ENCODE peak calls at places on chromosomes 5 and 9, in four cellular contexts. O is LNCaP clone FGC, R is PC-3, C is PC-9. F is an unnamed sample.

GRCh38 chr9:129850821-129851540 is 15.7 kb downstream of the USP20 start:
- DNase-seq in O (no peak), R (no peak), C (no peak), F (no peak)

GRCh38 chr5:20276959-20277263 is 288.9 kb upstream of the CDH18 start:
- DNase-seq in O (no peak), R (no peak), C (no peak), F (no peak)

GRCh38 chr9:134624827-134625181 is 16.8 kb upstream of the COL5A1 start:
- DNase-seq in O (no peak), R (peak), C (no peak), F (peak)

GRCh38 chr5:110853267-110853666 is 114.5 kb downstream of the SLC25A46 start:
- DNase-seq in O (no peak), R (peak), C (peak), F (peak)

GRCh38 chr9:94911986-94912635 is 185.6 kb downstream of the AOPEP start:
- DNase-seq in O (no peak), R (no peak), C (peak), F (no peak)

GRCh38 chr9:121637441-121638222 is 13.8 kb upstream of the DAB2IP start:
- DNase-seq in O (no peak), R (peak), C (no peak), F (peak)

GRCh38 chr9:125477089-125477544 is 215.5 kb downstream of the GAPVD1 start:
- DNase-seq in O (no peak), R (no peak), C (no peak), F (no peak)

GRCh38 chr9:133106511-133107244 is 14.4 kb downstream of the RALGDS start:
- DNase-seq in O (no peak), R (no peak), C (no peak), F (no peak)

GRCh38 chr5:66741394-66741793 is 145.2 kb downstream of the MAST4 start:
- DNase-seq in O (peak), R (peak), C (no peak), F (no peak)

GRCh38 chr9:136149853-136150252 is 31.2 kb upstream of the TMEM250 start:
- DNase-seq in O (no peak), R (no peak), C (no peak), F (no peak)

GRCh38 chr9:108551030-108551964 is 304.5 kb downstream of the ACTL7B start:
- DNase-seq in O (no peak), R (peak), C (peak), F (peak)

GRCh38 chr5:16411741-16412455 is 53.7 kb downstream of the ZNF622 start:
- DNase-seq in O (no peak), R (peak), C (peak), F (no peak)

GRCh38 chr9:136203406-136204085 is 1.4 kb downstream of the LHX3 start:
- DNase-seq in O (no peak), R (no peak), C (no peak), F (no peak)

DNA sequence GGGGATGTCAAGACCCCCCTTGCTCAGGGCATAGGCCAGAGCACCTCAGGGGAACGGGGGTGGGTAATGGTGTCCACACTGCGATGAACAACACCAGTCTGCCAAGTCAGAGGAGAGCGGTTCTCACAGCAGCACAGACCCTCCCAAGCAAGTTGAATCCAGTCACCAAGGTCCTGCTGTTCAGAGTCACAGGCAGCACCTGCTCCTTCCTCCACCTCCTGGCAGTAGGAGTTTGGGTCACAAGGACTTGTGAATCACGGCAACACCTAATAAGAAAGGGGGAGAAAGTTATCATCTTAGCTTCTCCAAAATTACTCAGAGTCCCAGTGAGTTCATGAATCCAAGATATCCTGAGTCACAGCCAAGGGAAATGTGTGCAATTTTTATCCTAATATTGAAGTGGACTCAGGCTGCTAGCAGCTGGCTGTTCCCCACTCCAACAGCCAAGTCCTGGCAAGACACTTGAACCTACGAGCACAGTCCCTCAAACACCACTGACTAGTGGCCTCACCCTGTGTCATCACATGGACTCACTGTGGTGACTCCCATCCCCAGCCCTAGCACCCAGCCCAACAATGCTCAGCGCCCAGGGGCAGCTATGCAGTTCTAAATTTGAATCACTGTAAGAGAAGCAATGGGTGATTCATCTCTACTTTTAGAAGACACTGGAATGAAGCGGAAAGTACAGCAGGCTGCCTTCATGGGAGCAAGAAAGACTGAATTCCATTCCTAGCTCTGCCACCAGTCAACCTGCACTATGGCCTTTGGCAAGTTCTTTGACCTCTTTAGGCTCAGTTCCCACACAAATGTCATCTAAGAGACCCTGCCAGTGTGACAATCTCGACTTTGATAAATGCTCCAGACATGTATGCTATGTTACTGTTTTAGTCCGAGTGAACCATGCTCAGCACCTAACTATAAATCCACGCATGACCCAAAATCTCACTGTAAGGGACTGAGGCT is 113.7 kb downstream of the KLHL3 start:
- DNase-seq in O (no peak), R (peak), C (peak), F (peak)
- TF ChIP-seq CTCF in O (no peak), R (no peak), C (no peak), F (no peak)

GRCh38 chr5:179404321-179405053 is 59.2 kb upstream of the ADAMTS2 start:
- DNase-seq in O (no peak), R (no peak), C (no peak), F (peak)
- TF ChIP-seq CTCF in O (peak), R (no peak), C (no peak), F (peak)

GRCh38 chr5:122774861-122775712 is at the start of gene SNX2:
- DNase-seq in O (peak), R (peak), C (peak), F (peak)
- TF ChIP-seq CTCF in O (no peak), R (peak), C (no peak), F (peak)

DNA sequence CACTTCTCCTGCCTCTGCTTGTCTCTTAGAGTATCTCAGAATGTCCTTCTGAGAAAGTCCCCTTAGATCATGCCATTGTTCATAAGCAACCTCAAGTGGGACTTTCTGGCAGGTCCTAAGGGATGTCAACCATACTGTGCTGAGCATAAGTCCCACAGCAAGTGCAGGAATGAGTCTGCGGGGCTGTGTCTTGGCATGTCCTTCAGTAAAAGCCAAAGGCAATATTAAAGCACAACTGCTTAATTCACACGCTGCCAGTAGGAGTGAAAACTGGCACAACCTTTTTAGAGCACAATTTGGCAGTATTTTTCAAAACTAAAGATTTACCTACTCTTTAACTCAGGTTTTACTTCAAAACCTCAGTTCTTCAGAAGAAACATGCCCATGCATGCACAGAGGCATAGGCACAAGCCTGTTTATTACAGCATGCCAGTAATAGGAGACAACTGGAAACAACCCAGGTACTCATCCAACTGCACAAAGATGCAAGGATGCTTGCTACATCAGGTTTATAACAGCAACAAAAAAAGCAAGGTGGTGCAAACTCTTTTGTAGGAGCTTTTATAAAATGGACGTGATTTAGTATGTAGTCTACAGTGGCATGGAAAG is 24.4 kb upstream of the SMAD5 start:
- DNase-seq in O (no peak), R (no peak), C (no peak), F (peak)
- TF ChIP-seq CTCF in O (no peak), R (no peak), C (no peak), F (no peak)